ENCODE peak calls at places on chromosomes 3 and 15, in five cellular contexts. K is kidney glomerular epithelial cell, E is psoas muscle, J is HL-60, S is fibroblast of gingiva. F is an unnamed sample.

GRCh38 chr3:65411367-65411766 is 627.4 kb downstream of the MAGI1 start:
- DNase-seq in J (no peak), K (no peak), S (no peak), E (no peak), F (no peak)

GRCh38 chr3:125375950-125376679 is 990 bp upstream of the ZNF148 start:
- DNase-seq in E (no peak), S (no peak), J (no peak), K (no peak), F (no peak)

GRCh38 chr15:91040851-91041250 is 18.5 kb upstream of the VPS33B start:
- DNase-seq in S (no peak), K (no peak), E (no peak), J (no peak), F (no peak)

GRCh38 chr15:44662478-44663409 is 718 bp downstream of the SPG11 start:
- DNase-seq in K (peak), S (peak), E (peak), J (peak), F (peak)

GRCh38 chr15:66494262-66494661 is 3.3 kb downstream of the SNAPC5 start:
- DNase-seq in K (no peak), J (peak), S (no peak), E (no peak), F (no peak)

GRCh38 chr15:38307251-38307650 is 54.6 kb downstream of the SPRED1 start:
- DNase-seq in E (no peak), S (no peak), J (no peak), K (no peak), F (no peak)

GRCh38 chr3:37904614-37905047 is 43.0 kb downstream of the CTDSPL start:
- DNase-seq in E (no peak), J (no peak), S (peak), K (no peak), F (no peak)

GRCh38 chr3:98730338-98730737 is 32.8 kb upstream of the ST3GAL6 start:
- DNase-seq in J (no peak), S (no peak), K (no peak), E (no peak), F (no peak)

GRCh38 chr15:53307952-53308624 is 451.4 kb downstream of the WDR72 start:
- DNase-seq in S (no peak), J (no peak), K (no peak), E (no peak), F (no peak)

GRCh38 chr15:81887913-81888312 is 157.9 kb downstream of the MEX3B start:
- DNase-seq in J (no peak), E (no peak), S (peak), K (peak), F (no peak)

GRCh38 chr3:193780371-193780770 is 187.4 kb downstream of the OPA1 start:
- DNase-seq in E (no peak), K (no peak), S (no peak), J (no peak), F (no peak)

GRCh38 chr15:64905941-64906340 is 5.8 kb upstream of the ANKDD1A start:
- DNase-seq in K (no peak), S (no peak), E (no peak), J (no peak), F (no peak)

GRCh38 chr3:178568152-178568753 is 32.0 kb downstream of the KCNMB2 start:
- DNase-seq in J (no peak), S (no peak), E (no peak), K (no peak), F (no peak)

GRCh38 chr15:39083213-39083612 is 497.7 kb upstream of the THBS1 start:
- DNase-seq in S (no peak), K (no peak), J (peak), E (no peak), F (peak)

GRCh38 chr3:112894258-112894657 is 47.6 kb upstream of the CD200R1L start:
- DNase-seq in E (no peak), J (no peak), S (no peak), K (peak), F (no peak)

GRCh38 chr3:10601131-10601856 is 95.9 kb upstream of the ATP2B2 start:
- DNase-seq in S (no peak), E (peak), K (no peak), J (no peak), F (no peak)

GRCh38 chr3:186107148-186108105 is 1.5 kb downstream of the ETV5 start:
- DNase-seq in S (peak), K (peak), E (peak), J (peak), F (peak)

GRCh38 chr15:69798481-69799315 is 299.0 kb downstream of the TLE3 start:
- DNase-seq in K (peak), J (no peak), E (no peak), S (no peak), F (no peak)

GRCh38 chr15:23538657-23539056 is 26.8 kb upstream of the MKRN3 start:
- DNase-seq in E (no peak), S (no peak), J (no peak), K (no peak), F (no peak)

GRCh38 chr3:32146669-32147315 is 40.4 kb downstream of the GPD1L start:
- DNase-seq in K (no peak), J (peak), E (no peak), S (no peak), F (peak)

GRCh38 chr3:173065543-173065970 is 75.5 kb downstream of the SPATA16 start:
- DNase-seq in J (no peak), S (peak), E (no peak), K (no peak), F (no peak)

GRCh38 chr15:33864360-33865075 is 103.8 kb upstream of the CHRM5 start:
- DNase-seq in S (no peak), K (no peak), J (no peak), E (no peak), F (no peak)

GRCh38 chr3:186361612-186362408 is at the start of gene DGKG:
- DNase-seq in E (peak), K (no peak), J (peak), S (no peak), F (peak)

GRCh38 chr15:99149366-99149765 is 44.5 kb downstream of the SYNM start:
- DNase-seq in K (no peak), E (no peak), J (no peak), S (no peak), F (no peak)

GRCh38 chr15:55007561-55007960 is 189.2 kb downstream of the RSL24D1 start:
- DNase-seq in S (no peak), K (no peak), E (no peak), J (no peak), F (no peak)

GRCh38 chr15:100340721-100341661 is 784 bp downstream of the ADAMTS17 start:
- DNase-seq in J (no peak), E (peak), K (no peak), S (no peak), F (no peak)

GRCh38 chr15:52114656-52115055 is 2.1 kb upstream of the BCL2L10 start:
- DNase-seq in K (no peak), S (no peak), J (no peak), E (no peak), F (no peak)

GRCh38 chr15:90871097-90871715 is 2.8 kb downstream of the FURIN start:
- DNase-seq in S (peak), E (peak), J (peak), K (no peak), F (no peak)

GRCh38 chr3:57109437-57110199 is 49.2 kb downstream of the SPATA12 start:
- DNase-seq in E (no peak), J (no peak), S (no peak), K (no peak), F (no peak)

GRCh38 chr3:156448300-156448699 is 106.6 kb downstream of the SSR3 start:
- DNase-seq in K (no peak), E (no peak), J (no peak), S (no peak), F (peak)

GRCh38 chr15:57036352-57036751 is 117.9 kb downstream of the TCF12 start:
- DNase-seq in S (no peak), K (no peak), E (no peak), J (no peak), F (no peak)

GRCh38 chr3:104779324-104779723 is 587.4 kb upstream of the ALCAM start:
- DNase-seq in E (no peak), K (no peak), S (no peak), J (no peak), F (no peak)

GRCh38 chr3:42024578-42025387 is 62.9 kb upstream of the ULK4 start:
- DNase-seq in K (peak), J (peak), E (no peak), S (peak), F (no peak)

GRCh38 chr15:39270221-39270835 is 310.6 kb upstream of the THBS1 start:
- DNase-seq in J (no peak), E (no peak), K (no peak), S (no peak), F (no peak)

F was measured in AML-193.